ENCODE peak calls at places on chromosome 4, in five cellular contexts. One of them, this sample, is unnamed.

GRCh38 chr4:10100734-10101216 is 15.8 kb downstream of the WDR1 start:
- DNase-seq in IMR-90: no peak
- DNase-seq in H9: no peak
- DNase-seq in neuronal stem cell: no peak
- DNase-seq in mesenchymal stem cell: no peak
- DNase-seq in this sample: no peak

GRCh38 chr4:77015390-77015789 is 60.4 kb downstream of the CCNI start:
- DNase-seq in IMR-90: peak
- DNase-seq in H9: peak
- DNase-seq in neuronal stem cell: no peak
- DNase-seq in mesenchymal stem cell: peak
- DNase-seq in this sample: no peak

GRCh38 chr4:146260521-146260920 is 46.2 kb downstream of the REELD1 start:
- DNase-seq in IMR-90: no peak
- DNase-seq in H9: no peak
- DNase-seq in neuronal stem cell: no peak
- DNase-seq in mesenchymal stem cell: no peak
- DNase-seq in this sample: peak

GRCh38 chr4:186781032-186781917 is 57.6 kb upstream of the FAT1 start:
- DNase-seq in IMR-90: peak
- DNase-seq in H9: no peak
- DNase-seq in neuronal stem cell: no peak
- DNase-seq in mesenchymal stem cell: peak
- DNase-seq in this sample: no peak

GRCh38 chr4:1058198-1058996 is 47.0 kb downstream of the FGFRL1 start:
- DNase-seq in IMR-90: no peak
- DNase-seq in H9: peak
- DNase-seq in neuronal stem cell: no peak
- DNase-seq in mesenchymal stem cell: no peak
- DNase-seq in this sample: no peak

GRCh38 chr4:61202638-61203495 is 2.7 kb downstream of the ADGRL3 start:
- DNase-seq in IMR-90: no peak
- DNase-seq in H9: peak
- DNase-seq in neuronal stem cell: peak
- DNase-seq in mesenchymal stem cell: peak
- DNase-seq in this sample: peak

GRCh38 chr4:6460876-6461275 is 11.5 kb downstream of the PPP2R2C start:
- DNase-seq in IMR-90: no peak
- DNase-seq in H9: peak
- DNase-seq in neuronal stem cell: no peak
- DNase-seq in mesenchymal stem cell: no peak
- DNase-seq in this sample: no peak

GRCh38 chr4:54228064-54228527 is 997 bp upstream of the PDGFRA start:
- DNase-seq in IMR-90: peak
- DNase-seq in H9: peak
- DNase-seq in neuronal stem cell: peak
- DNase-seq in mesenchymal stem cell: peak
- DNase-seq in this sample: peak

GRCh38 chr4:139853309-139853708 is 187.7 kb downstream of the MGST2 start:
- DNase-seq in IMR-90: no peak
- DNase-seq in H9: peak
- DNase-seq in neuronal stem cell: no peak
- DNase-seq in mesenchymal stem cell: no peak
- DNase-seq in this sample: no peak

GRCh38 chr4:89303177-89303576 is 4.4 kb downstream of the GPRIN3 start:
- DNase-seq in IMR-90: no peak
- DNase-seq in H9: no peak
- DNase-seq in neuronal stem cell: no peak
- DNase-seq in mesenchymal stem cell: peak
- DNase-seq in this sample: no peak

GRCh38 chr4:146222313-146222712 is 8.0 kb downstream of the REELD1 start:
- DNase-seq in IMR-90: peak
- DNase-seq in H9: no peak
- DNase-seq in neuronal stem cell: no peak
- DNase-seq in mesenchymal stem cell: peak
- DNase-seq in this sample: peak

GRCh38 chr4:85153221-85153620 is 186.7 kb upstream of the WDFY3 start:
- DNase-seq in IMR-90: no peak
- DNase-seq in H9: no peak
- DNase-seq in neuronal stem cell: no peak
- DNase-seq in mesenchymal stem cell: no peak
- DNase-seq in this sample: no peak

GRCh38 chr4:156512622-156513021 is 459.0 kb downstream of the PDGFC start:
- DNase-seq in IMR-90: peak
- DNase-seq in H9: no peak
- DNase-seq in neuronal stem cell: no peak
- DNase-seq in mesenchymal stem cell: peak
- DNase-seq in this sample: no peak

GRCh38 chr4:92658318-92658717 is 354.6 kb downstream of the GRID2 start:
- DNase-seq in IMR-90: no peak
- DNase-seq in H9: no peak
- DNase-seq in neuronal stem cell: no peak
- DNase-seq in mesenchymal stem cell: no peak
- DNase-seq in this sample: no peak

GRCh38 chr4:165378763-165379631 is at the start of gene CPE:
- DNase-seq in IMR-90: peak
- DNase-seq in H9: peak
- DNase-seq in neuronal stem cell: peak
- DNase-seq in mesenchymal stem cell: peak
- DNase-seq in this sample: peak

GRCh38 chr4:141645611-141646340 is 9.4 kb downstream of the IL15 start:
- DNase-seq in IMR-90: peak
- DNase-seq in H9: no peak
- DNase-seq in neuronal stem cell: no peak
- DNase-seq in mesenchymal stem cell: peak
- DNase-seq in this sample: peak

GRCh38 chr4:123398803-123399637 is 2.4 kb downstream of the SPRY1 start:
- DNase-seq in IMR-90: peak
- DNase-seq in H9: peak
- DNase-seq in neuronal stem cell: peak
- DNase-seq in mesenchymal stem cell: peak
- DNase-seq in this sample: peak

GRCh38 chr4:124307143-124307542 is 405.4 kb downstream of the ANKRD50 start:
- DNase-seq in IMR-90: no peak
- DNase-seq in H9: no peak
- DNase-seq in neuronal stem cell: no peak
- DNase-seq in mesenchymal stem cell: no peak
- DNase-seq in this sample: no peak

GRCh38 chr4:10571896-10572295 is 112.7 kb downstream of the CLNK start:
- DNase-seq in IMR-90: no peak
- DNase-seq in H9: no peak
- DNase-seq in neuronal stem cell: no peak
- DNase-seq in mesenchymal stem cell: no peak
- DNase-seq in this sample: peak

GRCh38 chr4:185394568-185395254 is 1.0 kb downstream of the LRP2BP start:
- DNase-seq in IMR-90: no peak
- DNase-seq in H9: no peak
- DNase-seq in neuronal stem cell: no peak
- DNase-seq in mesenchymal stem cell: no peak
- DNase-seq in this sample: no peak

GRCh38 chr4:185396724-185397402 is at the start of gene ANKRD37:
- DNase-seq in IMR-90: peak
- DNase-seq in H9: peak
- DNase-seq in neuronal stem cell: no peak
- DNase-seq in mesenchymal stem cell: peak
- DNase-seq in this sample: peak

GRCh38 chr4:185398618-185399017 is 2.0 kb downstream of the ANKRD37 start:
- DNase-seq in IMR-90: no peak
- DNase-seq in H9: no peak
- DNase-seq in neuronal stem cell: no peak
- DNase-seq in mesenchymal stem cell: no peak
- DNase-seq in this sample: no peak

GRCh38 chr4:185395956-185396723 is 416 bp upstream of the LRP2BP start:
- DNase-seq in IMR-90: peak
- DNase-seq in H9: peak
- DNase-seq in neuronal stem cell: peak
- DNase-seq in mesenchymal stem cell: peak
- DNase-seq in this sample: peak

DNA sequence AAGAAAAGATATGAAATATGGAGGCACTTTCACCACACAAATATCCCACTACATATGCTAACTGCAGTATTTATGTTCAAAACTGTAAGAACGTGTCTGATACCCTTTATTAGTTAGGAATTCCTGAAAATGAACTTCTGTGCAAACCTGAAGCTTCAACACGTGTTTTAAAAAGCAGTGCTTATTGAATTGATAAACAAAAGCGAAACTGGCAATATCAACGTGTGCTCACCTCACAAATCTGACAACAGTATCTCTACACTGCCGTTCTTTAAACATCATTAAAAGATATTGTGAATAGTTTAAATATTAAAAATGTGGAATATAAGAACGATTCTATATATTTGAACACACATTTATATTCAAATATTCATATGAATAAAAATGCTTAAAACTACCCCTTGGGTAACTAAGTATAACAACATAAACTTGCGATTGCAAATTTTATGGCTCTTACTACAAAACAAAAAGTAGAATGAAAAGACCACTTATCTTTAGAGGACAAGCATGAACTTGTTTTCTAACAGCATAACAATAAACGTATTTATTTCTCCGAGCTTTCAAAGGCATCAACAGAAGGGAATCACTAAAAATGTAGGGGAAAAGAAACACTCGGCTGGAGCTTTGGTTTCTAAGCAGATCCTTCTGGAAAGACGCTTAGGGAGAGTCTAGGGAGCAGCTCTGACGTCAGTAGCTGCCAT is at the start of gene LRP2BP:
- DNase-seq in IMR-90: no peak
- DNase-seq in H9: no peak
- DNase-seq in neuronal stem cell: no peak
- DNase-seq in mesenchymal stem cell: peak
- DNase-seq in this sample: no peak
- H2BK120ac ChIP-seq in IMR-90: peak
- H2BK120ac ChIP-seq in H9: no peak
- H2BK120ac ChIP-seq in neuronal stem cell: peak
- H2BK120ac ChIP-seq in mesenchymal stem cell: peak
- H2BK120ac ChIP-seq in this sample: peak

GRCh38 chr4:182142146-182143085 is 100.8 kb upstream of the TENM3 start:
- DNase-seq in IMR-90: peak
- DNase-seq in H9: peak
- DNase-seq in neuronal stem cell: peak
- DNase-seq in mesenchymal stem cell: peak
- DNase-seq in this sample: peak
- H2AFZ ChIP-seq in IMR-90: peak
- H2AFZ ChIP-seq in H9: no peak
- H2AFZ ChIP-seq in neuronal stem cell: peak
- H2AFZ ChIP-seq in mesenchymal stem cell: no peak
- H2AFZ ChIP-seq in this sample: peak

DNA sequence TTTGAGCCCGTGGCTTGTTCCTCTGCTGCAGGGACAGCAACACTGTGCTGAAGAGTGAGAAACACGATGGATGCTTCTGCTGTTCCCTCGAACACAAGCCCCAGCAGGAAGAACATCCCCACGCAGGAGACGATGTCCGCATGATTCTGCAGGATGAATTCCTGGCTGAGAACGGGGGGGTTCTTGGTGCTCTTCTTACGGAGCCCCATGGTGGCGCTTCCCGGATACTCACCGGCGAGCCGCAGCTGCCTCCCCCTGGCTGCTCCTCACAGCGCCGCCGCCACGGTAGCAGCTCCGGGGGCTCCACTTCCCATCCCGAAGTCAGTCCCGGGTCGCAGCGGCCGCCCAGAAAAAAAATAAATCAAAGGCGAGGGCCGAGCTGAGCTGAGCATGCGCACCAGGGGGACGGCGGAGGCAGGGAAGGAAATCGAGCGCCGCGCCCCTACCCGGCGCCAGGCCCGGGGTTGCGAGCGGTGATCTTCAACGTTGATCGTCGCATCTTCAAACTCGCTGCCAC is at the start of gene TRAM1L1:
- DNase-seq in IMR-90: peak
- DNase-seq in H9: peak
- DNase-seq in neuronal stem cell: peak
- DNase-seq in mesenchymal stem cell: peak
- DNase-seq in this sample: peak
- H3K4ac ChIP-seq in IMR-90: peak
- H3K4ac ChIP-seq in H9: no peak
- H3K4ac ChIP-seq in neuronal stem cell: no peak
- H3K4ac ChIP-seq in mesenchymal stem cell: peak
- H3K4ac ChIP-seq in this sample: no peak

GRCh38 chr4:163566257-163566656 is 71.8 kb downstream of the TMA16 start:
- DNase-seq in IMR-90: no peak
- DNase-seq in H9: no peak
- DNase-seq in neuronal stem cell: no peak
- DNase-seq in mesenchymal stem cell: no peak
- DNase-seq in this sample: no peak
- H2BK120ac ChIP-seq in IMR-90: no peak
- H2BK120ac ChIP-seq in H9: no peak
- H2BK120ac ChIP-seq in neuronal stem cell: no peak
- H2BK120ac ChIP-seq in mesenchymal stem cell: no peak
- H2BK120ac ChIP-seq in this sample: no peak

DNA sequence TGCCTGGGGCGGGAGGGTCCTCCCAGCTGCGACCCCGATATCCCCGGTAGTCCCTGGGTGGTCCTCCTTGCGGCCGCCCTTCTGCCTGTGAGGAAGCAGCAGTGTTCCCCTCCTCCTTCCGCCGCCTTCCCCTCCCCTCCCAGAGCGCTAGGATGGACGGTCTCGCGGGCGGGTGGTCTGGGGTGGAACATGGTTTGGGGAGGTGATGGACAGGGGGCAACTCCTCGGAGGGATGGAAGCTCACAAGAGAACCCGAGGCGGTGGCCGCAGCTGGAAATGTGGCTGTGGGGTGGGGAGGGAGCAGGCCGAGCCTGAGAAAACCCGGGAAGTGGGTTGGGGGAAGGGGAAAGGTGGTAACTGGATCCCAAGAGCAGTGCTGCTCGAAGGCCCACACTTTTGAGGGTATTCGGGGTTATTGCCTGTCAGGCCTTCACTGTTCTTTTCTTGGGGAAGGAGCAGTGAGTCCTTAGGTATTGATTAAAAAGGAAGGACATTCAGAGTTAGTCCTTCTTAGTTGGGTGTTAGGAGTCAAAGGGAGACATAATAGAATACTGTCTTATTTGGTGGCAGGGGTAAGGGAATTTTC is 581 bp downstream of the UBE2K start:
- DNase-seq in IMR-90: no peak
- DNase-seq in H9: peak
- DNase-seq in neuronal stem cell: no peak
- DNase-seq in mesenchymal stem cell: peak
- DNase-seq in this sample: peak
- H2AFZ ChIP-seq in IMR-90: peak
- H2AFZ ChIP-seq in H9: no peak
- H2AFZ ChIP-seq in neuronal stem cell: peak
- H2AFZ ChIP-seq in mesenchymal stem cell: peak
- H2AFZ ChIP-seq in this sample: peak

GRCh38 chr4:153929651-153930050 is 140.8 kb upstream of the SFRP2 start:
- DNase-seq in IMR-90: no peak
- DNase-seq in H9: no peak
- DNase-seq in neuronal stem cell: peak
- DNase-seq in mesenchymal stem cell: no peak
- DNase-seq in this sample: no peak
- H3K4ac ChIP-seq in IMR-90: no peak
- H3K4ac ChIP-seq in H9: no peak
- H3K4ac ChIP-seq in neuronal stem cell: no peak
- H3K4ac ChIP-seq in mesenchymal stem cell: no peak
- H3K4ac ChIP-seq in this sample: no peak

GRCh38 chr4:96736352-96736889 is 896.5 kb downstream of the PDHA2 start:
- DNase-seq in IMR-90: no peak
- DNase-seq in H9: peak
- DNase-seq in neuronal stem cell: peak
- DNase-seq in mesenchymal stem cell: peak
- DNase-seq in this sample: peak
- H2BK120ac ChIP-seq in IMR-90: no peak
- H2BK120ac ChIP-seq in H9: no peak
- H2BK120ac ChIP-seq in neuronal stem cell: no peak
- H2BK120ac ChIP-seq in mesenchymal stem cell: no peak
- H2BK120ac ChIP-seq in this sample: no peak

GRCh38 chr4:15757084-15757483 is 21.0 kb upstream of the CD38 start:
- DNase-seq in IMR-90: no peak
- DNase-seq in H9: no peak
- DNase-seq in neuronal stem cell: no peak
- DNase-seq in mesenchymal stem cell: no peak
- DNase-seq in this sample: no peak
- H2AFZ ChIP-seq in IMR-90: no peak
- H2AFZ ChIP-seq in H9: no peak
- H2AFZ ChIP-seq in neuronal stem cell: no peak
- H2AFZ ChIP-seq in mesenchymal stem cell: no peak
- H2AFZ ChIP-seq in this sample: no peak

This sample was measured in trophoblast cell.